ENCODE peak calls at places on chromosomes 13 and 19, in ten cellular contexts. One of them, this sample, is unnamed.

GRCh38 chr13:28805193-28805819 is 14.8 kb upstream of the MTUS2 start:
- DNase-seq in effector CD4-positive, alpha-beta T cell: no peak
- DNase-seq in BJ: no peak
- DNase-seq in pons: no peak
- DNase-seq in GM23338: peak
- DNase-seq in M059J: no peak
- DNase-seq in left cardiac atrium: peak
- DNase-seq in aorta: peak
- DNase-seq in putamen: no peak
- DNase-seq in GM23248: peak
- DNase-seq in this sample: no peak

GRCh38 chr13:32983058-32983457 is 33.2 kb upstream of the KL start:
- DNase-seq in effector CD4-positive, alpha-beta T cell: no peak
- DNase-seq in BJ: no peak
- DNase-seq in pons: no peak
- DNase-seq in GM23338: no peak
- DNase-seq in M059J: no peak
- DNase-seq in left cardiac atrium: no peak
- DNase-seq in aorta: no peak
- DNase-seq in putamen: no peak
- DNase-seq in GM23248: no peak
- DNase-seq in this sample: no peak

GRCh38 chr13:101398191-101398590 is 18.1 kb downstream of the NALCN start:
- DNase-seq in effector CD4-positive, alpha-beta T cell: no peak
- DNase-seq in BJ: no peak
- DNase-seq in pons: no peak
- DNase-seq in GM23338: no peak
- DNase-seq in M059J: peak
- DNase-seq in left cardiac atrium: no peak
- DNase-seq in aorta: no peak
- DNase-seq in putamen: no peak
- DNase-seq in GM23248: peak
- DNase-seq in this sample: peak

GRCh38 chr13:76512676-76513277 is 373.4 kb downstream of the KCTD12 start:
- DNase-seq in effector CD4-positive, alpha-beta T cell: no peak
- DNase-seq in BJ: peak
- DNase-seq in pons: no peak
- DNase-seq in GM23338: no peak
- DNase-seq in M059J: peak
- DNase-seq in left cardiac atrium: no peak
- DNase-seq in aorta: no peak
- DNase-seq in putamen: no peak
- DNase-seq in GM23248: peak
- DNase-seq in this sample: no peak

GRCh38 chr19:16315825-16316505 is 8.7 kb upstream of the KLF2 start:
- DNase-seq in effector CD4-positive, alpha-beta T cell: no peak
- DNase-seq in BJ: peak
- DNase-seq in pons: no peak
- DNase-seq in GM23338: no peak
- DNase-seq in M059J: peak
- DNase-seq in left cardiac atrium: peak
- DNase-seq in aorta: no peak
- DNase-seq in putamen: no peak
- DNase-seq in GM23248: peak
- DNase-seq in this sample: no peak

GRCh38 chr13:72953391-72953960 is 105.3 kb upstream of the KLF5 start:
- DNase-seq in effector CD4-positive, alpha-beta T cell: no peak
- DNase-seq in BJ: no peak
- DNase-seq in pons: no peak
- DNase-seq in GM23338: no peak
- DNase-seq in M059J: no peak
- DNase-seq in left cardiac atrium: no peak
- DNase-seq in aorta: no peak
- DNase-seq in putamen: no peak
- DNase-seq in GM23248: no peak
- DNase-seq in this sample: no peak

GRCh38 chr19:41646589-41647204 is 19.8 kb upstream of the CEACAM4 start:
- DNase-seq in effector CD4-positive, alpha-beta T cell: peak
- DNase-seq in BJ: no peak
- DNase-seq in pons: no peak
- DNase-seq in GM23338: peak
- DNase-seq in M059J: no peak
- DNase-seq in left cardiac atrium: no peak
- DNase-seq in aorta: no peak
- DNase-seq in putamen: no peak
- DNase-seq in GM23248: peak
- DNase-seq in this sample: no peak

GRCh38 chr19:11418518-11419506 is at the start of gene RGL3:
- DNase-seq in effector CD4-positive, alpha-beta T cell: no peak
- DNase-seq in BJ: no peak
- DNase-seq in pons: no peak
- DNase-seq in GM23338: peak
- DNase-seq in M059J: peak
- DNase-seq in left cardiac atrium: peak
- DNase-seq in aorta: peak
- DNase-seq in putamen: no peak
- DNase-seq in GM23248: peak
- DNase-seq in this sample: no peak

GRCh38 chr19:11324748-11325389 is 14.6 kb downstream of the RAB3D start:
- DNase-seq in effector CD4-positive, alpha-beta T cell: no peak
- DNase-seq in BJ: no peak
- DNase-seq in pons: no peak
- DNase-seq in GM23338: no peak
- DNase-seq in M059J: no peak
- DNase-seq in left cardiac atrium: no peak
- DNase-seq in aorta: no peak
- DNase-seq in putamen: no peak
- DNase-seq in GM23248: no peak
- DNase-seq in this sample: no peak

GRCh38 chr13:42478531-42479156 is 95.3 kb upstream of the TNFSF11 start:
- DNase-seq in effector CD4-positive, alpha-beta T cell: no peak
- DNase-seq in BJ: no peak
- DNase-seq in pons: no peak
- DNase-seq in GM23338: peak
- DNase-seq in M059J: peak
- DNase-seq in left cardiac atrium: no peak
- DNase-seq in aorta: no peak
- DNase-seq in putamen: no peak
- DNase-seq in GM23248: peak
- DNase-seq in this sample: peak

GRCh38 chr13:41459754-41460111 is 2.4 kb downstream of the RGCC start:
- DNase-seq in effector CD4-positive, alpha-beta T cell: no peak
- DNase-seq in BJ: no peak
- DNase-seq in pons: peak
- DNase-seq in GM23338: no peak
- DNase-seq in M059J: no peak
- DNase-seq in left cardiac atrium: no peak
- DNase-seq in aorta: no peak
- DNase-seq in putamen: no peak
- DNase-seq in GM23248: peak
- DNase-seq in this sample: no peak

GRCh38 chr19:1854542-1855039 is 6.3 kb upstream of the REXO1 start:
- DNase-seq in effector CD4-positive, alpha-beta T cell: no peak
- DNase-seq in BJ: no peak
- DNase-seq in pons: no peak
- DNase-seq in GM23338: peak
- DNase-seq in M059J: no peak
- DNase-seq in left cardiac atrium: peak
- DNase-seq in aorta: no peak
- DNase-seq in putamen: no peak
- DNase-seq in GM23248: peak
- DNase-seq in this sample: no peak

GRCh38 chr13:114104626-114105350 is 27.6 kb downstream of the RASA3 start:
- DNase-seq in effector CD4-positive, alpha-beta T cell: no peak
- DNase-seq in BJ: no peak
- DNase-seq in pons: no peak
- DNase-seq in GM23338: no peak
- DNase-seq in M059J: no peak
- DNase-seq in left cardiac atrium: peak
- DNase-seq in aorta: peak
- DNase-seq in putamen: no peak
- DNase-seq in GM23248: peak
- DNase-seq in this sample: no peak

GRCh38 chr19:30651066-30651465 is 278.9 kb downstream of the ZNF536 start:
- DNase-seq in effector CD4-positive, alpha-beta T cell: no peak
- DNase-seq in BJ: no peak
- DNase-seq in pons: no peak
- DNase-seq in GM23338: no peak
- DNase-seq in M059J: no peak
- DNase-seq in left cardiac atrium: no peak
- DNase-seq in aorta: peak
- DNase-seq in putamen: no peak
- DNase-seq in GM23248: no peak
- DNase-seq in this sample: no peak

GRCh38 chr19:28710278-28710677 is 502.7 kb downstream of the UQCRFS1 start:
- DNase-seq in effector CD4-positive, alpha-beta T cell: no peak
- DNase-seq in BJ: no peak
- DNase-seq in pons: peak
- DNase-seq in GM23338: peak
- DNase-seq in M059J: peak
- DNase-seq in left cardiac atrium: no peak
- DNase-seq in aorta: no peak
- DNase-seq in putamen: peak
- DNase-seq in GM23248: peak
- DNase-seq in this sample: no peak

GRCh38 chr13:34863360-34864135 is 78.5 kb upstream of the NBEA start:
- DNase-seq in effector CD4-positive, alpha-beta T cell: no peak
- DNase-seq in BJ: peak
- DNase-seq in pons: no peak
- DNase-seq in GM23338: no peak
- DNase-seq in M059J: peak
- DNase-seq in left cardiac atrium: no peak
- DNase-seq in aorta: no peak
- DNase-seq in putamen: no peak
- DNase-seq in GM23248: peak
- DNase-seq in this sample: peak

GRCh38 chr13:100673831-100674362 is 698 bp downstream of the TMTC4 start:
- DNase-seq in effector CD4-positive, alpha-beta T cell: peak
- DNase-seq in BJ: peak
- DNase-seq in pons: peak
- DNase-seq in GM23338: peak
- DNase-seq in M059J: peak
- DNase-seq in left cardiac atrium: peak
- DNase-seq in aorta: no peak
- DNase-seq in putamen: peak
- DNase-seq in GM23248: peak
- DNase-seq in this sample: peak

GRCh38 chr13:30730526-30730925 is 4.8 kb upstream of the ALOX5AP start:
- DNase-seq in effector CD4-positive, alpha-beta T cell: no peak
- DNase-seq in BJ: no peak
- DNase-seq in pons: no peak
- DNase-seq in GM23338: peak
- DNase-seq in M059J: peak
- DNase-seq in left cardiac atrium: no peak
- DNase-seq in aorta: no peak
- DNase-seq in putamen: no peak
- DNase-seq in GM23248: no peak
- DNase-seq in this sample: no peak

GRCh38 chr19:56015756-56016155 is 29.2 kb downstream of the NLRP5 start:
- DNase-seq in effector CD4-positive, alpha-beta T cell: no peak
- DNase-seq in BJ: no peak
- DNase-seq in pons: no peak
- DNase-seq in GM23338: peak
- DNase-seq in M059J: peak
- DNase-seq in left cardiac atrium: no peak
- DNase-seq in aorta: no peak
- DNase-seq in putamen: no peak
- DNase-seq in GM23248: peak
- DNase-seq in this sample: no peak

GRCh38 chr13:51822106-51822840 is 18.3 kb upstream of the DHRS12 start:
- DNase-seq in effector CD4-positive, alpha-beta T cell: peak
- DNase-seq in BJ: no peak
- DNase-seq in pons: no peak
- DNase-seq in GM23338: no peak
- DNase-seq in M059J: no peak
- DNase-seq in left cardiac atrium: no peak
- DNase-seq in aorta: no peak
- DNase-seq in putamen: no peak
- DNase-seq in GM23248: no peak
- DNase-seq in this sample: no peak

GRCh38 chr13:89221557-89222158 is 1550.5 kb downstream of the SLITRK5 start:
- DNase-seq in effector CD4-positive, alpha-beta T cell: no peak
- DNase-seq in BJ: no peak
- DNase-seq in pons: no peak
- DNase-seq in GM23338: no peak
- DNase-seq in M059J: no peak
- DNase-seq in left cardiac atrium: no peak
- DNase-seq in aorta: no peak
- DNase-seq in putamen: no peak
- DNase-seq in GM23248: no peak
- DNase-seq in this sample: no peak

GRCh38 chr13:35157143-35157755 is 215.2 kb downstream of the NBEA start:
- DNase-seq in effector CD4-positive, alpha-beta T cell: no peak
- DNase-seq in BJ: no peak
- DNase-seq in pons: peak
- DNase-seq in GM23338: peak
- DNase-seq in M059J: peak
- DNase-seq in left cardiac atrium: no peak
- DNase-seq in aorta: no peak
- DNase-seq in putamen: peak
- DNase-seq in GM23248: peak
- DNase-seq in this sample: no peak

GRCh38 chr19:16232568-16232967 is 34.9 kb downstream of the AP1M1 start:
- DNase-seq in effector CD4-positive, alpha-beta T cell: no peak
- DNase-seq in BJ: no peak
- DNase-seq in pons: no peak
- DNase-seq in GM23338: peak
- DNase-seq in M059J: no peak
- DNase-seq in left cardiac atrium: no peak
- DNase-seq in aorta: no peak
- DNase-seq in putamen: no peak
- DNase-seq in GM23248: no peak
- DNase-seq in this sample: no peak

This sample was measured in SW 1271.